ENCODE peak calls at places on chromosomes 5 and 9, in five cellular contexts. B is RWPE1; U is stimulated activated CD8-positive, alpha-beta memory T cell treated with anti-CD3 and anti-CD28 coated beads, Interleukin-12 subunit alpha, Interleukin-12 subunit beta, amount 100 ng/mL, for 1 hour; T is PC-3; H is NCI-H510A treated with DMSO at 0.1 percent for 48 hours. L is an unnamed sample.

GRCh38 chr5:39892708-39893107 is 467.9 kb upstream of the DAB2 start:
- DNase-seq in B (no peak), U (no peak), T (peak), H (no peak), L (no peak)

GRCh38 chr5:116575635-116576042 is 1.0 kb upstream of the SEMA6A start:
- DNase-seq in B (no peak), U (no peak), T (no peak), H (no peak), L (no peak)

GRCh38 chr9:137085918-137086530 is 761 bp upstream of the MAN1B1 start:
- DNase-seq in B (peak), U (no peak), T (peak), H (no peak), L (no peak)

GRCh38 chr5:9324348-9325056 is 221.4 kb downstream of the SEMA5A start:
- DNase-seq in B (no peak), U (no peak), T (no peak), H (no peak), L (no peak)

GRCh38 chr9:971901-972511 is 4.4 kb upstream of the DMRT3 start:
- DNase-seq in B (peak), U (no peak), T (no peak), H (no peak), L (no peak)

GRCh38 chr5:9714187-9714586 is 84.0 kb upstream of the TAS2R1 start:
- DNase-seq in B (no peak), U (no peak), T (no peak), H (no peak), L (no peak)

GRCh38 chr5:50694027-50694590 is 27.7 kb downstream of the PARP8 start:
- DNase-seq in B (no peak), U (no peak), T (no peak), H (no peak), L (no peak)

GRCh38 chr5:377326-377981 is 55.9 kb downstream of the AHRR start:
- DNase-seq in B (no peak), U (no peak), T (no peak), H (no peak), L (no peak)

GRCh38 chr9:124477211-124478013 is 27.2 kb downstream of the ADGRD2 start:
- DNase-seq in B (no peak), U (no peak), T (no peak), H (peak), L (no peak)

GRCh38 chr5:76785493-76785892 is 33.3 kb upstream of the F2RL1 start:
- DNase-seq in B (peak), U (no peak), T (peak), H (no peak), L (no peak)

GRCh38 chr9:93657331-93658111 is 81.1 kb downstream of the PHF2 start:
- DNase-seq in B (no peak), U (no peak), T (no peak), H (no peak), L (no peak)

GRCh38 chr5:131196331-131196730 is 25.6 kb downstream of the LYRM7 start:
- DNase-seq in B (no peak), U (no peak), T (no peak), H (no peak), L (no peak)

GRCh38 chr5:55276771-55277170 is 30.7 kb downstream of the DHX29 start:
- DNase-seq in B (peak), U (no peak), T (peak), H (no peak), L (peak)

GRCh38 chr5:140822281-140822629 is 842 bp downstream of the PCDHA5 start:
- DNase-seq in B (no peak), U (no peak), T (no peak), H (no peak), L (no peak)

GRCh38 chr5:141402553-141403328 is at the start of gene PCDHGA9:
- DNase-seq in B (peak), U (no peak), T (no peak), H (peak), L (no peak)

GRCh38 chr9:79883073-79883645 is 311.4 kb downstream of the TLE4 start:
- DNase-seq in B (no peak), U (peak), T (no peak), H (no peak), L (no peak)

GRCh38 chr5:59793000-59793399 is 100.5 kb downstream of the PDE4D start:
- DNase-seq in B (peak), U (no peak), T (peak), H (no peak), L (no peak)

GRCh38 chr5:88806338-88806737 is 76.6 kb downstream of the MEF2C start:
- DNase-seq in B (no peak), U (no peak), T (no peak), H (no peak), L (no peak)

GRCh38 chr5:83590966-83591365 is 119.4 kb downstream of the VCAN start:
- DNase-seq in B (no peak), U (no peak), T (no peak), H (no peak), L (no peak)

GRCh38 chr9:115146581-115147021 is 28.6 kb upstream of the TNC start:
- DNase-seq in B (peak), U (no peak), T (peak), H (no peak), L (no peak)

GRCh38 chr9:136289651-136290507 is 14.0 kb downstream of the CCDC187 start:
- DNase-seq in B (no peak), U (no peak), T (peak), H (no peak), L (no peak)

GRCh38 chr9:115193777-115194176 is 75.8 kb upstream of the TNC start:
- DNase-seq in B (no peak), U (no peak), T (no peak), H (no peak), L (no peak)

GRCh38 chr9:112764837-112765236 is 14.3 kb downstream of the SNX30 start:
- DNase-seq in B (no peak), U (no peak), T (no peak), H (no peak), L (no peak)

GRCh38 chr9:129939426-129939825 is 103.6 kb downstream of the FNBP1 start:
- DNase-seq in B (no peak), U (no peak), T (no peak), H (no peak), L (no peak)

GRCh38 chr9:137717776-137718327 is 99.0 kb downstream of the EHMT1 start:
- DNase-seq in B (no peak), U (no peak), T (no peak), H (no peak), L (no peak)

GRCh38 chr9:134949681-134950403 is 32.1 kb upstream of the FCN1 start:
- DNase-seq in B (no peak), U (no peak), T (no peak), H (no peak), L (no peak)

GRCh38 chr5:77255617-77256016 is 45.1 kb downstream of the PDE8B start:
- DNase-seq in B (no peak), U (no peak), T (no peak), H (no peak), L (no peak)

GRCh38 chr9:93677641-93678136 is 101.3 kb downstream of the PHF2 start:
- DNase-seq in B (no peak), U (no peak), T (no peak), H (no peak), L (no peak)

GRCh38 chr5:143443330-143443729 is 39.8 kb upstream of the NR3C1 start:
- DNase-seq in B (no peak), U (no peak), T (no peak), H (no peak), L (no peak)

GRCh38 chr9:89384783-89385182 is 66.5 kb downstream of the SECISBP2 start:
- DNase-seq in B (no peak), U (no peak), T (no peak), H (no peak), L (no peak)

GRCh38 chr5:150694638-150695037 is 6.2 kb downstream of the RBM22 start:
- DNase-seq in B (no peak), U (no peak), T (peak), H (no peak), L (no peak)

GRCh38 chr5:172562443-172562842 is 78.6 kb upstream of the NEURL1B start:
- DNase-seq in B (no peak), U (no peak), T (no peak), H (no peak), L (no peak)